ENCODE peak calls at places on chromosomes 13 and 19, in five cellular contexts. K is psoas muscle; R is upper lobe of left lung; X is brain microvascular endothelial cell; P is effector memory CD4-positive, alpha-beta T cell. Z is an unnamed sample.

GRCh38 chr19:10112895-10113591 is 1.6 kb downstream of the P2RY11 start:
- DNase-seq in K (peak), R (peak), X (no peak), P (peak), Z (no peak)

GRCh38 chr13:114115191-114115671 is 17.2 kb downstream of the RASA3 start:
- DNase-seq in K (peak), R (peak), X (peak), P (no peak), Z (peak)

GRCh38 chr19:54478677-54479266 is 5.7 kb upstream of the CDC42EP5 start:
- DNase-seq in K (no peak), R (no peak), X (no peak), P (no peak), Z (no peak)

GRCh38 chr19:47152632-47153031 is 22.0 kb downstream of the SAE1 start:
- DNase-seq in K (no peak), R (no peak), X (no peak), P (no peak), Z (no peak)

GRCh38 chr13:88345171-88345847 is 674.1 kb downstream of the SLITRK5 start:
- DNase-seq in K (no peak), R (peak), X (no peak), P (no peak), Z (no peak)

GRCh38 chr19:38376576-38376975 is 2.2 kb downstream of the PSMD8 start:
- DNase-seq in K (peak), R (no peak), X (no peak), P (no peak), Z (no peak)

GRCh38 chr19:18777156-18777724 is 13.9 kb downstream of the COMP start:
- DNase-seq in K (no peak), R (peak), X (no peak), P (no peak), Z (no peak)

GRCh38 chr19:35717665-35718344 is at the start of gene KMT2B:
- DNase-seq in K (peak), R (no peak), X (no peak), P (no peak), Z (peak)

GRCh38 chr13:89967701-89968100 is 1379.8 kb upstream of the MIR17HG start:
- DNase-seq in K (no peak), R (no peak), X (no peak), P (no peak), Z (no peak)

GRCh38 chr13:42355118-42355840 is 83.3 kb downstream of the AKAP11 start:
- DNase-seq in K (no peak), R (no peak), X (no peak), P (no peak), Z (no peak)

GRCh38 chr19:13492128-13492527 is 14.2 kb downstream of the CACNA1A start:
- DNase-seq in K (no peak), R (no peak), X (peak), P (no peak), Z (no peak)

GRCh38 chr19:1132625-1133383 is 29.0 kb downstream of the GPX4 start:
- DNase-seq in K (no peak), R (peak), X (no peak), P (peak), Z (no peak)

GRCh38 chr19:1129535-1129934 is 25.7 kb downstream of the GPX4 start:
- DNase-seq in K (no peak), R (peak), X (no peak), P (no peak), Z (no peak)

GRCh38 chr19:1133471-1133929 is 29.7 kb downstream of the GPX4 start:
- DNase-seq in K (no peak), R (peak), X (no peak), P (peak), Z (no peak)

GRCh38 chr19:1131718-1132552 is 28.1 kb downstream of the GPX4 start:
- DNase-seq in K (peak), R (peak), X (peak), P (peak), Z (no peak)

DNA sequence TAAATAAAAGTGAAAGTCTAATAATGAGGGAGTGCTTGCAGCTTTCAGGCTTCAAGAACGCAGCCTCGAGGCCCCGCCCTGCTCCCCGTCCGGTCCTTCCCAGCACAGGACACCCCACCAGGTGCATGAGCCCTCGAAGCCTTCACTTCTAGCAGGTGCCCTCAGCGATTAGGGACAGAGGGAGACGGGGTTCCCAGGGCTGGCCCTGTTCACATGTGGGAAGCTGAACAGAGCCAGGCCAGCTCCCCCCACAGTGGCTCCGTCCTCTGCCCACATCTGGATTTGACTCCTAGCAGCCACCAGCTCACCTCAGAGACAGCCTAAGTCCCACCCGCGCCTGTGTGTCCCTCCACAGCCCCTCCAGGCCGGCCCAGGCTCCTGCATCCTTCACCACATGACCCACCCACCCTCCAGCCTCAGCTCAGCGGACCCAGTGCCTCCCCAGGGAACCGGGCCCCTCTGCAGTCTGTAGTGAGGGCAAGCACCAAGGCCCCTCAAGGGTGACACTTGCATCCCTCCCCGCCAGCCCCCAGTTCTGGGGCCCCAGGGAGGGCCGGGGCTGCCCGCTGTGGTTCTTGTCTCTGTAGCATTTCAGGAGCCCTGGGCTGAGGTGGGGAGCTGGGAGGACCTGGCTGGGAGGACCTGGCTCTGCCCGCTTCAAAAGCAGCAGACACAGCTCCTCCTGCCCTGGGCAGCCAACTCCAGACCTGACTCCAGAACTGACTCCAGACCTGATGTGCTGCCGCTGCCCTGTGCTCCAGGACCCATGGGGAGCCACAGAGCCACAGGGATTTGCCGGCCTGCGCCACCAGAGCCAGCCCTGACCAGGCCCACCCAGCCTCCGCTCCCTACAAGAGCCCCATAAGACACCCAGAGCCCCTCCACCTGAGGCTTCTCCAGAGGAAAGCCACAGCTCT is 27.3 kb downstream of the GPX4 start:
- DNase-seq in K (no peak), R (peak), X (no peak), P (no peak), Z (no peak)
- H3K27ac ChIP-seq in K (peak), R (peak), X (peak), P (peak), Z (peak)

GRCh38 chr19:58578430-58578925 is 5.3 kb upstream of the MZF1 start:
- DNase-seq in K (no peak), R (no peak), X (no peak), P (no peak), Z (no peak)
- H3K27ac ChIP-seq in K (no peak), R (no peak), X (no peak), P (no peak), Z (no peak)

GRCh38 chr19:48660854-48661731 is 11.7 kb downstream of the NTN5 start:
- DNase-seq in K (peak), R (no peak), X (peak), P (peak), Z (peak)
- H3K27ac ChIP-seq in K (peak), R (peak), X (no peak), P (peak), Z (peak)

GRCh38 chr13:75446874-75447273 is 35.1 kb downstream of the TBC1D4 start:
- DNase-seq in K (no peak), R (no peak), X (no peak), P (no peak), Z (no peak)
- H3K27ac ChIP-seq in K (peak), R (no peak), X (no peak), P (no peak), Z (no peak)